ENCODE peak calls at places on chromosome 13, in seven cellular contexts. D is brain microvascular endothelial cell, C is cardiac fibroblast, B is gastrocnemius medialis, A is endodermal cell, U is ovary, K is AG10803. Y is an unnamed sample.

GRCh38 chr13:93226623-93227279 is at the start of gene GPC6:
- DNase-seq in D (peak), C (peak), B (no peak), A (peak), U (peak), K (peak), Y (no peak)

GRCh38 chr13:51923983-51924539 is 62.3 kb downstream of the CCDC70 start:
- DNase-seq in D (no peak), C (no peak), B (no peak), A (peak), U (no peak), K (no peak), Y (no peak)

GRCh38 chr13:39397866-39398265 is 205.1 kb downstream of the LHFPL6 start:
- DNase-seq in D (no peak), C (no peak), B (no peak), A (no peak), U (no peak), K (peak), Y (no peak)

GRCh38 chr13:110353339-110353977 is 46.4 kb downstream of the COL4A2 start:
- DNase-seq in D (no peak), C (no peak), B (no peak), A (no peak), U (no peak), K (no peak), Y (no peak)

GRCh38 chr13:36133950-36134349 is 2.8 kb upstream of the DCLK1 start:
- DNase-seq in D (no peak), C (peak), B (no peak), A (no peak), U (no peak), K (no peak), Y (no peak)

GRCh38 chr13:110126391-110126961 is 180.5 kb downstream of the COL4A1 start:
- DNase-seq in D (peak), C (peak), B (peak), A (peak), U (no peak), K (peak), Y (peak)

GRCh38 chr13:31891472-31891871 is 140.1 kb upstream of the FRY start:
- DNase-seq in D (no peak), C (peak), B (no peak), A (no peak), U (no peak), K (no peak), Y (no peak)

GRCh38 chr13:62631614-62632013 is 1216.0 kb upstream of the PCDH20 start:
- DNase-seq in D (no peak), C (no peak), B (no peak), A (no peak), U (no peak), K (no peak), Y (no peak)

GRCh38 chr13:110266983-110267382 is 40.0 kb downstream of the COL4A1 start:
- DNase-seq in D (no peak), C (no peak), B (no peak), A (peak), U (no peak), K (no peak), Y (no peak)

GRCh38 chr13:24215732-24216131 is 55.2 kb downstream of the SPATA13 start:
- DNase-seq in D (no peak), C (peak), B (no peak), A (no peak), U (peak), K (peak), Y (no peak)

GRCh38 chr13:24251525-24251924 is 57.9 kb upstream of the C1QTNF9 start:
- DNase-seq in D (no peak), C (no peak), B (no peak), A (no peak), U (no peak), K (no peak), Y (no peak)

GRCh38 chr13:48505597-48506091 is 27.2 kb downstream of the RCBTB2 start:
- DNase-seq in D (no peak), C (no peak), B (peak), A (no peak), U (no peak), K (peak), Y (peak)

GRCh38 chr13:102945324-102945815 is 99.5 kb downstream of the ERCC5 start:
- DNase-seq in D (no peak), C (no peak), B (no peak), A (no peak), U (no peak), K (no peak), Y (no peak)

GRCh38 chr13:54373211-54373610 is 1344.6 kb downstream of the OLFM4 start:
- DNase-seq in D (no peak), C (no peak), B (no peak), A (peak), U (no peak), K (no peak), Y (no peak)

GRCh38 chr13:26423634-26424033 is 133.8 kb upstream of the WASF3 start:
- DNase-seq in D (no peak), C (peak), B (no peak), A (no peak), U (no peak), K (peak), Y (peak)

GRCh38 chr13:77732287-77732686 is 34.8 kb downstream of the SLAIN1 start:
- DNase-seq in D (no peak), C (no peak), B (no peak), A (no peak), U (no peak), K (no peak), Y (no peak)

GRCh38 chr13:31538067-31539042 is 201.0 kb upstream of the RXFP2 start:
- DNase-seq in D (peak), C (peak), B (no peak), A (no peak), U (no peak), K (peak), Y (no peak)

GRCh38 chr13:83883061-83883523 is 818 bp upstream of the SLITRK1 start:
- DNase-seq in D (no peak), C (no peak), B (no peak), A (peak), U (no peak), K (no peak), Y (no peak)

GRCh38 chr13:110306960-110307696 is at the start of the genes COL4A1 and COL4A2:
- DNase-seq in D (peak), C (peak), B (peak), A (peak), U (peak), K (peak), Y (peak)

GRCh38 chr13:35475131-35475959 is 1.1 kb downstream of the MAB21L1 start:
- DNase-seq in D (peak), C (peak), B (peak), A (peak), U (no peak), K (peak), Y (no peak)

GRCh38 chr13:82878536-82878935 is 1003.7 kb downstream of the SLITRK1 start:
- DNase-seq in D (no peak), C (no peak), B (no peak), A (no peak), U (no peak), K (no peak), Y (no peak)

GRCh38 chr13:106446011-106446410 is 89.5 kb downstream of the EFNB2 start:
- DNase-seq in D (peak), C (no peak), B (no peak), A (no peak), U (no peak), K (peak), Y (no peak)

GRCh38 chr13:47835470-47836228 is 165.4 kb downstream of the SUCLA2 start:
- DNase-seq in D (no peak), C (no peak), B (no peak), A (no peak), U (no peak), K (no peak), Y (no peak)

GRCh38 chr13:31172001-31172400 is 10.3 kb upstream of the HSPH1 start:
- DNase-seq in D (peak), C (peak), B (no peak), A (no peak), U (no peak), K (peak), Y (no peak)

GRCh38 chr13:28582225-28582891 is 76.6 kb upstream of the POMP start:
- DNase-seq in D (no peak), C (peak), B (no peak), A (no peak), U (no peak), K (no peak), Y (no peak)

GRCh38 chr13:41533676-41534075 is 76.3 kb downstream of the RGCC start:
- DNase-seq in D (no peak), C (peak), B (no peak), A (no peak), U (no peak), K (peak), Y (peak)

GRCh38 chr13:33279898-33280549 is 5.5 kb downstream of the STARD13 start:
- DNase-seq in D (peak), C (peak), B (peak), A (no peak), U (no peak), K (peak), Y (peak)

GRCh38 chr13:63161219-63161618 is 1745.6 kb upstream of the PCDH20 start:
- DNase-seq in D (peak), C (no peak), B (no peak), A (no peak), U (no peak), K (no peak), Y (no peak)

GRCh38 chr13:27425151-27425917 is 915 bp downstream of the GTF3A start:
- DNase-seq in D (no peak), C (no peak), B (no peak), A (no peak), U (no peak), K (no peak), Y (no peak)

GRCh38 chr13:61358599-61358998 is 57.0 kb downstream of the PCDH20 start:
- DNase-seq in D (no peak), C (no peak), B (no peak), A (no peak), U (no peak), K (no peak), Y (no peak)

GRCh38 chr13:94704347-94705080 is 7.8 kb downstream of the SOX21 start:
- DNase-seq in D (no peak), C (no peak), B (no peak), A (peak), U (no peak), K (no peak), Y (no peak)

GRCh38 chr13:25977216-25977615 is 74.6 kb downstream of the SHISA2 start:
- DNase-seq in D (no peak), C (no peak), B (no peak), A (peak), U (no peak), K (no peak), Y (no peak)

GRCh38 chr13:34964558-34964957 is 22.5 kb downstream of the NBEA start:
- DNase-seq in D (no peak), C (no peak), B (no peak), A (no peak), U (no peak), K (no peak), Y (no peak)

GRCh38 chr13:107374038-107374437 is 806.1 kb upstream of the ARGLU1 start:
- DNase-seq in D (no peak), C (no peak), B (no peak), A (no peak), U (no peak), K (no peak), Y (no peak)

GRCh38 chr13:34321986-34322385 is 504.0 kb downstream of the RFC3 start:
- DNase-seq in D (no peak), C (no peak), B (no peak), A (no peak), U (no peak), K (no peak), Y (no peak)

GRCh38 chr13:111566567-111566966 is 246.1 kb downstream of the TEX29 start:
- DNase-seq in D (no peak), C (no peak), B (no peak), A (no peak), U (no peak), K (no peak), Y (no peak)

GRCh38 chr13:46622013-46622917 is 69.3 kb downstream of the LRCH1 start:
- DNase-seq in D (no peak), C (no peak), B (no peak), A (no peak), U (no peak), K (no peak), Y (no peak)
- H3K4me3 ChIP-seq in D (no peak), C (no peak), B (no peak), A (no peak), U (no peak), K (no peak), Y (no peak)

DNA sequence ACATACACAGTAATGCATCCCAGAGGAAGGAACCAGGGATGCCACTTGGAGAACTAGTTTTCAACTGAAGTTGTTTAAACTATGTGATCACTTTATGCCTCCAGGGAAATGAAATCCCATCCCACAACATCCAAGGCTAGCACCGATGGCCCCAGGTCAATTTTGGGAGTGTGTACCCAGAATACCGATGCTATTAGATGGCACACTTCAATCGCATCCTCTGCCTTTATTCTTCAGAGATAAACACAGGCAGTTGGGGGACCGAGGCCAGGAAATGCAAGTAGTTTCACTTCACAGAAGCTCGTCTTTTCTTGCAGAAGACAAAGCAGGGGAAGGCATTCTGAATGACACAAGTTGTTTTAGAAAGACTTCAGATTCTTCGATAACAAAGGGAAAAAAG is 13.8 kb downstream of the STK24 start:
- DNase-seq in D (no peak), C (no peak), B (no peak), A (no peak), U (no peak), K (no peak), Y (no peak)
- H3K4me3 ChIP-seq in D (no peak), C (no peak), B (no peak), A (no peak), U (no peak), K (peak), Y (no peak)

DNA sequence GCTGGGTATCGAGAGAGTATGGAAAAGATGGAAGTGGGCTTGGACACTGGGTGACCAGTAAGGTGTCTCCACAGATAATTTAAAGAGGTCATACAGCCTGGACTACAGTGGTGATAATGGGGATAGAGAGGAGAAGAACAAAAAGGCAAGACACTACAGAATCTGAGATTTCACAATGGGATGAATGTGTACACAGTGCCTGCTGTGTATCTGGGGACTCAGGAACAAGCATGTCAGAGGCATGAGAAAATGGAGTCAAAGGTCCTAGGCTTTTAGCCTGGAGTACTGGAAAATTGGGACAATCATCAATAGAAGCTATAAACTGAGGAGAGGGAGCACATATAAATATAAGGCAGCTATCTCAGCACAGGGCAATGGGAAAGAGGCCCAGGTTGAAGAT is 69.4 kb downstream of the TSC22D1 start:
- DNase-seq in D (no peak), C (no peak), B (no peak), A (no peak), U (no peak), K (no peak), Y (no peak)
- H3K4me3 ChIP-seq in D (no peak), C (no peak), B (no peak), A (no peak), U (no peak), K (no peak), Y (no peak)

GRCh38 chr13:91304740-91305139 is 42.7 kb upstream of the MIR17HG start:
- DNase-seq in D (no peak), C (no peak), B (no peak), A (no peak), U (no peak), K (no peak), Y (no peak)
- H3K4me3 ChIP-seq in D (no peak), C (no peak), B (no peak), A (no peak), U (no peak), K (no peak), Y (no peak)

DNA sequence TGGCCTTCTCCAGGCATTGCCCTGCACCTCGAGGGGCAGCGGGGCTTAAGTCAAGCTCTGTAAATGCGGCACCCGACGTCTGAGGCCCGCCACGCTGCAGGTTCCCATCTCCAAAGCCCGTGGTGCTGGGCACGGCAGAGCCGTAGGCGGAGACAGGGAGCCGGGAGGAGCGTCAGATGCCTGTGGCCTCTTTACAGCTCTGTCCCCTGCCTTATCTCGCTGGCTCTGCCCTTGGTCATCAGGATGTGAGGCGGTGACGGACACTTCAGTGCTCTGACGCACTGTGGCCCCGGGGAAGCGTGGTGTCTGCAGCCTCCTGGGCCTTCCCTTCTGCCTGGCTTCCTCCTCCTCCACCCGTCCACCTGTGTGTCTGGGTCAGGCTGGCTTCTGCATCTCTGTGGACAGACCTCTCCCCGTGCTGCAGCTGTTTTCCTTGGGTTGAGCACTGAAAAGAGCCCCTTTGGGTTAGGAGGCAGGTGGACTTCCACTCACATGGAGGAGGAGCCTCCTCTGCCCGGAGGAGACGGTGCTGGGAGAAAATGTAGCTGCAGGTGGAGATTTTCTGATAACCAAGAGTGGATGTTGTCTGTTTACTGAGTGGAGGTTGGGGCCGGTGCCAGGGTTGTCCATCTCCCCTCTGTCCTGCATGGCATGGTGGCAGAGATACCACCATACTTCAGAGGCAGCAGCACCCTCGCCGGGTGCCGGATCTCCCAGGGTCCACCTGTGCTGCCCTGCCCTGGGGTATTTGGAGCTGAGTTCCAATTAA is 14.6 kb downstream of the MCF2L start:
- DNase-seq in D (no peak), C (no peak), B (no peak), A (no peak), U (no peak), K (no peak), Y (no peak)
- H3K4me3 ChIP-seq in D (no peak), C (no peak), B (peak), A (no peak), U (no peak), K (no peak), Y (no peak)

GRCh38 chr13:67229438-67230242 is 496 bp downstream of the PCDH9 start:
- DNase-seq in D (peak), C (no peak), B (no peak), A (peak), U (no peak), K (no peak), Y (no peak)
- H3K4me3 ChIP-seq in D (peak), C (peak), B (peak), A (peak), U (peak), K (peak), Y (peak)

GRCh38 chr13:71015021-71015420 is 852.0 kb downstream of the DACH1 start:
- DNase-seq in D (no peak), C (no peak), B (no peak), A (no peak), U (no peak), K (no peak), Y (no peak)
- H3K4me3 ChIP-seq in D (no peak), C (no peak), B (no peak), A (peak), U (no peak), K (no peak), Y (no peak)

GRCh38 chr13:29840585-29840984 is 9.8 kb downstream of the UBL3 start:
- DNase-seq in D (no peak), C (no peak), B (no peak), A (no peak), U (no peak), K (no peak), Y (no peak)

GRCh38 chr13:29845440-29846056 is 4.9 kb downstream of the UBL3 start:
- DNase-seq in D (no peak), C (peak), B (no peak), A (no peak), U (no peak), K (peak), Y (no peak)

GRCh38 chr13:29846475-29847256 is 3.8 kb downstream of the UBL3 start:
- DNase-seq in D (no peak), C (no peak), B (no peak), A (no peak), U (no peak), K (no peak), Y (no peak)

GRCh38 chr13:29847501-29847983 is 2.9 kb downstream of the UBL3 start:
- DNase-seq in D (peak), C (peak), B (no peak), A (no peak), U (peak), K (peak), Y (peak)

DNA sequence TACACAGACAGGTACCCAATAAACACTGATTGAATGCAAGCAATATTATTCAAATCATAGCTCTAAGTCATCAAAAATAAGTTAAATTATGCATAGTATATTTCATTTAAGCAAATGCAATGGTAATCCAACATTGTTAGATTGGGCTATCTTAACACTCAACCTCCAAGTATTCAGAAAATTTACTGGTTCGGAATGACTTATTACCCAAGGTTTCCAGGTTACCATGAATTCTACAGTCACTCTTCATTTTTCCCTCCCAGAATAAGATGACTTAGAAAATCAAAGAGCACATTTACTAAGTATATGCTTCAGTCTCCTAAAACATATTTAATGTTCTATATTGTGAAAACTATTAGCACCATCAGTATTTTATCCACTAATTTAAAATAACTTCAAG is 6.0 kb downstream of the UBL3 start:
- DNase-seq in D (no peak), C (no peak), B (no peak), A (no peak), U (no peak), K (peak), Y (no peak)
- H3K4me3 ChIP-seq in D (no peak), C (no peak), B (no peak), A (peak), U (no peak), K (no peak), Y (no peak)